ENCODE peak calls at places on chromosomes 3 and 15, in five cellular contexts. R, J, G, S and O are unnamed samples.

GRCh38 chr3:195087321-195087720 is 183.6 kb downstream of the XXYLT1 start:
- DNase-seq in R (no peak), J (no peak), G (peak), S (no peak), O (no peak)

GRCh38 chr3:33775363-33775762 is 23.1 kb upstream of the PDCD6IP start:
- DNase-seq in G (no peak), R (no peak), J (no peak), S (no peak), O (no peak)

GRCh38 chr3:117734431-117734830 is 1024.9 kb downstream of the TUSC7 start:
- DNase-seq in J (no peak), G (no peak), R (no peak), S (peak), O (peak)

GRCh38 chr3:11367116-11367781 is 95.1 kb downstream of the ATG7 start:
- DNase-seq in G (peak), R (no peak), J (no peak), S (peak), O (peak)

GRCh38 chr15:55224892-55225291 is 28.2 kb upstream of the RSL24D1 start:
- DNase-seq in J (no peak), G (no peak), R (no peak), S (no peak), O (peak)

GRCh38 chr3:114221165-114221880 is 16.1 kb downstream of the ZNF80 start:
- DNase-seq in S (peak), J (no peak), G (no peak), R (no peak), O (peak)

GRCh38 chr3:45701167-45701867 is 12.1 kb downstream of the SACM1L start:
- DNase-seq in J (no peak), S (no peak), R (peak), G (no peak), O (peak)

GRCh38 chr3:194134231-194134756 is 1.7 kb upstream of the HES1 start:
- DNase-seq in J (peak), G (peak), S (peak), R (no peak), O (peak)

GRCh38 chr3:49880581-49881328 is 11.0 kb upstream of the CAMKV start:
- DNase-seq in R (peak), S (no peak), J (no peak), G (no peak), O (no peak)

GRCh38 chr15:29223640-29224039 is 46.0 kb downstream of the NSMCE3 start:
- DNase-seq in J (no peak), G (no peak), R (no peak), S (no peak), O (no peak)

GRCh38 chr3:58025824-58026579 is 17.8 kb downstream of the FLNB start:
- DNase-seq in S (peak), R (no peak), G (no peak), J (no peak), O (no peak)

GRCh38 chr3:112635674-112636073 is 5.3 kb downstream of the CCDC80 start:
- DNase-seq in S (peak), J (no peak), R (no peak), G (no peak), O (peak)

GRCh38 chr15:45638641-45639040 is 3.8 kb downstream of the SQOR start:
- DNase-seq in G (no peak), J (no peak), R (no peak), S (no peak), O (no peak)

GRCh38 chr3:50356553-50356952 is 2.8 kb downstream of the TMEM115 start:
- DNase-seq in G (no peak), S (peak), R (no peak), J (no peak), O (no peak)

GRCh38 chr3:39292961-39293360 is 13.1 kb upstream of the CX3CR1 start:
- DNase-seq in G (no peak), S (no peak), J (no peak), R (no peak), O (no peak)

GRCh38 chr15:99537344-99537743 is 28.4 kb upstream of the MEF2A start:
- DNase-seq in J (no peak), R (no peak), G (no peak), S (peak), O (no peak)

GRCh38 chr15:79629687-79630086 is 197.6 kb downstream of the MINAR1 start:
- DNase-seq in S (peak), R (no peak), G (no peak), J (no peak), O (peak)

GRCh38 chr3:59388555-59389280 is 338.9 kb upstream of the CFAP20DC start:
- DNase-seq in R (no peak), J (no peak), G (no peak), S (no peak), O (peak)

GRCh38 chr3:125374501-125374995 is 577 bp downstream of the ZNF148 start:
- DNase-seq in S (peak), G (peak), J (peak), R (peak), O (peak)

GRCh38 chr3:15153103-15153502 is 52.9 kb upstream of the CAPN7 start:
- DNase-seq in S (no peak), G (no peak), J (no peak), R (no peak), O (no peak)

GRCh38 chr15:88624971-88625290 is 3.8 kb downstream of the AEN start:
- DNase-seq in G (no peak), S (peak), R (no peak), J (no peak), O (no peak)

GRCh38 chr15:85443593-85444328 is 63.4 kb downstream of the AKAP13 start:
- DNase-seq in S (peak), G (no peak), R (no peak), J (peak), O (peak)

GRCh38 chr3:13079051-13079450 is 5.8 kb upstream of the IQSEC1 start:
- DNase-seq in S (no peak), G (no peak), J (no peak), R (no peak), O (no peak)

GRCh38 chr3:23094890-23095462 is 108.2 kb upstream of the UBE2E2 start:
- DNase-seq in J (peak), R (no peak), S (peak), G (no peak), O (peak)

GRCh38 chr3:71397046-71397445 is 186.5 kb downstream of the FOXP1 start:
- DNase-seq in G (no peak), J (peak), R (no peak), S (peak), O (peak)

GRCh38 chr15:76840830-76841460 is 64.2 kb downstream of the SCAPER start:
- DNase-seq in S (peak), R (no peak), G (no peak), J (peak), O (peak)

GRCh38 chr15:61084502-61084901 is 144.6 kb downstream of the RORA start:
- DNase-seq in R (no peak), S (no peak), J (no peak), G (no peak), O (no peak)